ENCODE peak calls at places on chromosomes 6 and 20, in five cellular contexts. L is left lung, V is NB4, U is cardiac fibroblast, O is astrocyte of the cerebellum. K is an unnamed sample.

GRCh38 chr6:51963980-51964379 is 123.4 kb downstream of the PKHD1 start:
- DNase-seq in L (no peak), V (no peak), U (no peak), O (no peak), K (no peak)

GRCh38 chr6:167666571-167667203 is 160.0 kb upstream of the AFDN start:
- DNase-seq in L (no peak), V (no peak), U (no peak), O (no peak), K (no peak)

GRCh38 chr6:40427196-40427595 is 160.0 kb downstream of the LRFN2 start:
- DNase-seq in L (no peak), V (no peak), U (no peak), O (no peak), K (no peak)

GRCh38 chr6:70110128-70111022 is 192.5 kb downstream of the COL9A1 start:
- DNase-seq in L (no peak), V (no peak), U (peak), O (no peak), K (no peak)

GRCh38 chr6:15914553-15914952 is 214.3 kb upstream of the MYLIP start:
- DNase-seq in L (no peak), V (no peak), U (no peak), O (no peak), K (no peak)

GRCh38 chr6:72952808-72953630 is 272.3 kb downstream of the KHDC1L start:
- DNase-seq in L (no peak), V (no peak), U (peak), O (no peak), K (no peak)

GRCh38 chr6:101832371-101832770 is 438.9 kb downstream of the GRIK2 start:
- DNase-seq in L (no peak), V (no peak), U (no peak), O (no peak), K (no peak)

GRCh38 chr6:108260126-108260808 is 573 bp downstream of the SNX3 start:
- DNase-seq in L (peak), V (peak), U (peak), O (no peak), K (peak)

GRCh38 chr6:157221049-157221816 is 102.1 kb downstream of the TMEM242 start:
- DNase-seq in L (peak), V (peak), U (peak), O (no peak), K (peak)

GRCh38 chr6:49326337-49326736 is 136.7 kb downstream of the MMUT start:
- DNase-seq in L (no peak), V (no peak), U (peak), O (no peak), K (no peak)

GRCh38 chr6:139152892-139153271 is 18.0 kb downstream of the HECA start:
- DNase-seq in L (no peak), V (no peak), U (no peak), O (peak), K (no peak)

GRCh38 chr6:159170333-159170672 is 1.1 kb downstream of the FNDC1 start:
- DNase-seq in L (no peak), V (no peak), U (no peak), O (peak), K (no peak)

GRCh38 chr6:124076336-124077048 is 272.8 kb downstream of the NKAIN2 start:
- DNase-seq in L (no peak), V (no peak), U (no peak), O (peak), K (no peak)

GRCh38 chr20:48295966-48296421 is 510.7 kb upstream of the SULF2 start:
- DNase-seq in L (no peak), V (no peak), U (peak), O (no peak), K (no peak)

GRCh38 chr6:153852034-153852433 is 187.0 kb upstream of the OPRM1 start:
- DNase-seq in L (no peak), V (no peak), U (no peak), O (no peak), K (no peak)

GRCh38 chr20:63212792-63213191 is 3.1 kb downstream of the YTHDF1 start:
- DNase-seq in L (no peak), V (no peak), U (no peak), O (no peak), K (no peak)

GRCh38 chr20:8144282-8145245 is 12.5 kb downstream of the PLCB1 start:
- DNase-seq in L (no peak), V (peak), U (peak), O (peak), K (peak)

GRCh38 chr6:114008331-114008730 is 37.4 kb upstream of the HDAC2 start:
- DNase-seq in L (no peak), V (no peak), U (peak), O (no peak), K (no peak)

GRCh38 chr20:63811491-63811875 is 19.6 kb downstream of the ZBTB46 start:
- DNase-seq in L (no peak), V (no peak), U (no peak), O (no peak), K (no peak)

GRCh38 chr20:35318502-35319157 is 26.4 kb upstream of the FAM83C start:
- DNase-seq in L (no peak), V (no peak), U (peak), O (peak), K (no peak)

GRCh38 chr6:27518881-27519795 is 46.2 kb upstream of the ZNF184 start:
- DNase-seq in L (peak), V (peak), U (peak), O (peak), K (peak)
- TF ChIP-seq CTCF in L (peak), V (peak), U (peak), O (peak), K (peak)

GRCh38 chr20:2179233-2179580 is 77.6 kb downstream of the STK35 start:
- DNase-seq in L (no peak), V (no peak), U (no peak), O (no peak), K (no peak)

GRCh38 chr20:2173186-2173585 is 71.6 kb downstream of the STK35 start:
- DNase-seq in L (no peak), V (no peak), U (no peak), O (no peak), K (no peak)

GRCh38 chr20:2179957-2180356 is 78.3 kb downstream of the STK35 start:
- DNase-seq in L (no peak), V (no peak), U (no peak), O (no peak), K (no peak)

GRCh38 chr20:2174067-2174466 is 72.4 kb downstream of the STK35 start:
- DNase-seq in L (no peak), V (no peak), U (no peak), O (no peak), K (no peak)

GRCh38 chr20:2178328-2179232 is 77.0 kb downstream of the STK35 start:
- DNase-seq in L (no peak), V (no peak), U (no peak), O (no peak), K (no peak)
- H3K4me3 ChIP-seq in L (no peak), V (no peak), U (no peak), O (no peak), K (no peak)

DNA sequence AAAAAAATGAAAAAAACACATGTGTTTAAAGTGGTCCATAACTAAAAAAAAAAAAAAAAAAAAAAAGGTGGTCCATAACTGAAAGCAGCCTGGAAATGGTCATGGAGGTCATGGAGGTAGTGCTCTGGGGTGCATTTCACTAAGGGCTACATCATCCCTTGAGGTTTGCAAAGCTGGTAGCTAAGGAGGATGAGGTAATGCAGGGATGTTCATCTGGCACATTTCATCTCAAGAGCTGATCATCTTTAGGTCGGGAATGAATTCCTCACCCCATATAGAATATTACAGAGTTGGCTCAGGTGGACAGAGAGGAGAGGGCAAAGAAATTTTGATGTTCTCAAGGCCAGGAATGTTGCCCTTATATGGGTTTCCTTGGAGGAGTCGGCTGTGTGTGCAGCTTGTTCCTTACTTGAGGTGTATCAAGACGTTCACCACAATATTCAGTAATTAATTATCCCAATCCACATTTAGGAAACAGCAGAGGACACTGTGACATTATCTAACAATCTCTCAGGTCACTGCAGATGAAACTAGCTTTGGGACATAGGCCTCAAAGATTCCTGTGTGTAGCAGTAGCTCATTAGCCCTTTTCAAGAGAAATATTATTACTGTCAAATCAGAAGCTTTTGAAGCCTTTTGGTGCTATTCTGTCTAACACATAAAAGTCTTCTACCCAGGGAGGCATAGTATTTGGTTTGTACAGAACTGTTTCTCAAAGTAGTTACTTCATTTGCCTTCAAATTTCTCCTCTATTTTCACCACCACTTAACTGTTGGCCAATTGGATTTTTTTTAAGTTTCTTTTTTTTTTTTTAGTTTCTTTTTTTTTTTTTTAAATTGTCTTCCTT is 46.8 kb downstream of the CYP24A1 start:
- DNase-seq in L (no peak), V (no peak), U (no peak), O (no peak), K (no peak)
- TF ChIP-seq CTCF in L (no peak), V (no peak), U (no peak), O (no peak), K (no peak)

DNA sequence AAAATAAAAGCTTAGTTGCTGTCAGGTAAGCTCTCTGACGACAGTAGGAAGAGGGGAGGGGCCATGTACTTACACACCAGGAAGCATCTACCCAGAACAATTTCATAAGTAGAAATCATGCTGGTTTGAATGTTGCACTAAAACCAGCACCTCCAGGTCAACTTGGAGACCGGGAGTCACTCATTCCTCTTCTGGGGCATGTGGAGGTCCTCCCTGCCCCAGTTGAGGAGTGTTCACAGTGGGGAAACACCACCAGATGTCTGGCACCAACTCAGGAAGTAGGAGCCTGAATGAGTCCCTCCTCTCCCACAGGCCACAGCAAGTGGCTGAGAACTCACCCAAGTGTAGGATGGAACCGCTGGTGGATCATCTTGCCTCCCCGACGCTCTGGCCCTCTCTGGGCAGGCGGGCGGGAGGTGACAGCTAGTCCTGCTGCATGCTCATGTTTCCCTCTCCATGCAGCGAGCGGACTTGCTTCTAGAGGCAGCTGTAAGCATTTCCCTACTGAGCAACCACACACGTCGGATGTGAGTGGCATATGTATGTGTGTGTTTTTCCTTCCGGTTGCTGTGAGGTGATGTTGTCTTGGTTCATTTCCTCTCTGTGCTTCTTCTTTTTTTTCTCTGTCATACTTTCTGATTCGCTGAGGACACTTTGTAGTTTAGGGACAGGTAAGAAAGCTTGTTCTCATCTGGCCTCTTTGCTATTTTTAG is 149.5 kb upstream of the NEDD9 start:
- DNase-seq in L (peak), V (peak), U (no peak), O (no peak), K (no peak)
- H3K4me3 ChIP-seq in L (no peak), V (no peak), U (no peak), O (no peak), K (no peak)

GRCh38 chr6:169689247-169689646 is 12.6 kb downstream of the WDR27 start:
- DNase-seq in L (no peak), V (no peak), U (peak), O (peak), K (no peak)
- TF ChIP-seq CTCF in L (no peak), V (no peak), U (no peak), O (no peak), K (no peak)

DNA sequence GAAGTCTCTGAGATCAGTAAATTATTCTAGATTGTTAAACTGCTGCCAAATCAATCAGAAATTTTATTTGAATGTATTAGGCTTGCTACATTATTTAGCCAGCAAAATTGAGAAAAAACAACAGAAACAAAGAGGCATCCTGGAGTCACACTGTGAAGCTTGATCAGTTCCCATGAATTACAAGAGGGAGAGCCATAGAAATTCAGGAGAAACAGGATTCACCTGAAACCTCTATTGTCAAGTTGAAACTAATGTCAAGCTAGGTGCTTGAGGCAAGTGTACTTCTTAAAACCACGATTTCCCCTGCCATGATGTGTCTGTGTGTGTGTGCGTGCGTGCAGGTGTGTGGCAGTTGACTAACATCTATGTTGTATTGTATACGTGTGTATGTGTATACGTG is 439.1 kb upstream of the NOX3 start:
- DNase-seq in L (no peak), V (no peak), U (no peak), O (no peak), K (no peak)
- H3K4me3 ChIP-seq in L (no peak), V (no peak), U (no peak), O (no peak), K (no peak)

GRCh38 chr20:44247676-44248419 is 740 bp downstream of the GDAP1L1 start:
- DNase-seq in L (no peak), V (peak), U (peak), O (peak), K (no peak)
- TF ChIP-seq CTCF in L (no peak), V (peak), U (peak), O (peak), K (peak)

DNA sequence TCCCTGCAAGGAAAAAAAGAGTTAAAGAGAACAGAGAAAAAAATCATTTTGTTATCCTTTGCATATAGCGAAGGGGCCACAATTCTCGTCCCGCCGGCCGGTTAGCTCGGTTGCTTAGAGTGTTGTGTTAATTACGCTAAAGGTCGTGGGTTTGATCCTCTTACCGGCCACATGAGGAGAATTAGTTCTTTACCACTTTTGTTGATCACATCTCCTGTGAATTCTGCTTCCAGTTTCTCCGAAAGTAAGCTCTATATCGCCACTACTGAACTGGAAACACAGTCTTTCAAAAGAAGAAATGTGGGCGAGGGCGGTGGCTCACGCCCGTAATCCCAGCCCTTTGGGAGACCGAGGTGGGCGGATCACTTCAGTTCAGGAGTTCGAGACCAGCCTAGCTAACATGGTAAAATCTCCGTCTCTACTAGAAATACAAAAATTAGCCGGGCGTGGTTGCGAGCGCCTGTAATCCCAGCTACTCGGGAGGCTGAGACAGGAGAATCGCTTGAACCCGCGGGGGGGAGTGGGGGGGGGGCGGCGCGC is 13.4 kb downstream of the PRSS16 start:
- DNase-seq in L (no peak), V (no peak), U (peak), O (no peak), K (no peak)
- H3K4me3 ChIP-seq in L (no peak), V (no peak), U (peak), O (peak), K (no peak)

DNA sequence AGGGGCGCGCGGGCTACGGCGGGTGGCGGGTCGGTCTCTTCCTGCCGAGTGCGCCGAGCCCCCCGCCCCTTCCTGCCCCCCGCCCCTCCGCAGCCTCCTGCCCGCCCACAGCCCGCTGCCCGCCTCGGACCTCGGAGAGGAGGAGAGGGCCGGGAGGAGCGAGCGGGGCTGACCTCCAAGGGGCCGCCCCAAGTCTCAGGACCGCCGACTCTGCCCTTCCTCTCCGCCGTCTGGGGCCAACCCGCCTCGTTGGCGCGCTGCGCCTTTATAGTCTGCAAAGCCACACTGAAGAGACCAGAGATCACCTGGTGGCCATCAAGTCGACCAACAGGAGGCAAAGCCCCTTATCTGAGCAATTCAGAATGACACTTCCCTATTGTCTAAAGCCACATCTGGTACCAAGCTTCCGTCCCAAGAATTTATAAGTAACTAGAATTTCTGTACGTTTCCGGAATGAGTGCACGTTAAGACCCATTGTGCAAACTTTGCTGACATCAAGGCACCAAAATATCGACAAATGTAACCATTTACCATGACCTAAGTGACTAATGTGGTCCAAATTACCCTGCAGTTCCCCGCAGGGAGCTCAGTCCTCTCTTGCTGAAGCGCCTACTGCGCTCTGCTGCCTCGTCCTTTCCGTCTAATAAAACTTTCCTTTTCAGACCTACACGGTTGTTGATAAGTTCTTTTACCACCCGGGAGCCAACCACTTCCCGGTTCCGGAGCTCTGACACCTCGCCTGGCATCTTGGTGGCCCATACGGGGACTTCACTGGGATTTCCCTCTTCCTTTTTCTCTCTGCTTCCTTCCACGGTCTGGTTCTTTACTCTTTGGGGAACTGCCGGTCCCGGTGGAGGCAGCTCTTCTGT is at the start of gene CPXM1:
- DNase-seq in L (no peak), V (peak), U (no peak), O (no peak), K (no peak)
- TF ChIP-seq CTCF in L (no peak), V (peak), U (no peak), O (no peak), K (no peak)

K was measured in right lobe of liver.